ENCODE peak calls at places on chromosomes 3 and 15, in six cellular contexts. One of them, this sample, is unnamed.

GRCh38 chr3:66138336-66139234 is 82.2 kb upstream of the SLC25A26 start:
- DNase-seq in T-helper 1 cell: no peak
- DNase-seq in tibial nerve: no peak
- DNase-seq in cardiac muscle cell: peak; percentile 81
- DNase-seq in neural crest cell: peak; percentile 42
- DNase-seq in fibroblast of lung: peak; percentile 74
- DNase-seq in this sample: peak; percentile 48

GRCh38 chr3:169999433-169999832 is 32.8 kb downstream of the SEC62 start:
- DNase-seq in fibroblast of lung: no peak
- DNase-seq in neural crest cell: no peak
- DNase-seq in tibial nerve: no peak
- DNase-seq in T-helper 1 cell: no peak
- DNase-seq in cardiac muscle cell: no peak
- DNase-seq in this sample: no peak

GRCh38 chr3:127424766-127425504 is 137.1 kb upstream of the PRR20G start:
- DNase-seq in T-helper 1 cell: no peak
- DNase-seq in cardiac muscle cell: no peak
- DNase-seq in fibroblast of lung: no peak
- DNase-seq in neural crest cell: no peak
- DNase-seq in tibial nerve: no peak
- DNase-seq in this sample: no peak

GRCh38 chr15:93102211-93102610 is 13.2 kb upstream of the RGMA start:
- DNase-seq in tibial nerve: no peak
- DNase-seq in T-helper 1 cell: no peak
- DNase-seq in neural crest cell: no peak
- DNase-seq in fibroblast of lung: no peak
- DNase-seq in cardiac muscle cell: no peak
- DNase-seq in this sample: no peak

GRCh38 chr15:75112278-75112847 is 89.0 kb downstream of the PPCDC start:
- DNase-seq in cardiac muscle cell: peak; percentile 52
- DNase-seq in tibial nerve: no peak
- DNase-seq in neural crest cell: no peak
- DNase-seq in T-helper 1 cell: no peak
- DNase-seq in fibroblast of lung: no peak
- DNase-seq in this sample: no peak

GRCh38 chr3:18900994-18901393 is 247.3 kb upstream of the KCNH8 start:
- DNase-seq in tibial nerve: no peak
- DNase-seq in fibroblast of lung: no peak
- DNase-seq in neural crest cell: no peak
- DNase-seq in T-helper 1 cell: no peak
- DNase-seq in cardiac muscle cell: peak; percentile 0
- DNase-seq in this sample: no peak

GRCh38 chr15:90872481-90873184 is 4.2 kb downstream of the FURIN start:
- DNase-seq in tibial nerve: no peak
- DNase-seq in cardiac muscle cell: peak; percentile 69
- DNase-seq in T-helper 1 cell: no peak
- DNase-seq in fibroblast of lung: peak; percentile 68
- DNase-seq in neural crest cell: no peak
- DNase-seq in this sample: no peak

GRCh38 chr3:142624725-142625440 is 28.7 kb downstream of the PLS1 start:
- DNase-seq in neural crest cell: no peak
- DNase-seq in cardiac muscle cell: no peak
- DNase-seq in T-helper 1 cell: no peak
- DNase-seq in fibroblast of lung: no peak
- DNase-seq in tibial nerve: no peak
- DNase-seq in this sample: no peak

GRCh38 chr3:19432679-19433078 is 284.4 kb downstream of the KCNH8 start:
- DNase-seq in tibial nerve: no peak
- DNase-seq in neural crest cell: no peak
- DNase-seq in fibroblast of lung: no peak
- DNase-seq in cardiac muscle cell: no peak
- DNase-seq in T-helper 1 cell: no peak
- DNase-seq in this sample: no peak

GRCh38 chr3:178236555-178237277 is 299.5 kb upstream of the KCNMB2 start:
- DNase-seq in neural crest cell: no peak
- DNase-seq in tibial nerve: no peak
- DNase-seq in fibroblast of lung: peak; percentile 43
- DNase-seq in T-helper 1 cell: no peak
- DNase-seq in cardiac muscle cell: peak; percentile 64
- DNase-seq in this sample: no peak

GRCh38 chr15:80777137-80777536 is 2.0 kb upstream of the CEMIP start:
- DNase-seq in T-helper 1 cell: no peak
- DNase-seq in neural crest cell: no peak
- DNase-seq in cardiac muscle cell: peak; percentile 95
- DNase-seq in fibroblast of lung: peak; percentile 75
- DNase-seq in tibial nerve: no peak
- DNase-seq in this sample: no peak

GRCh38 chr15:33064878-33065277 is 129.6 kb downstream of the FMN1 start:
- DNase-seq in tibial nerve: no peak
- DNase-seq in neural crest cell: no peak
- DNase-seq in T-helper 1 cell: no peak
- DNase-seq in fibroblast of lung: peak; percentile 71
- DNase-seq in cardiac muscle cell: peak; percentile 20
- DNase-seq in this sample: no peak

GRCh38 chr3:134381836-134382442 is 7.7 kb upstream of the AMOTL2 start:
- DNase-seq in fibroblast of lung: no peak
- DNase-seq in neural crest cell: no peak
- DNase-seq in cardiac muscle cell: no peak
- DNase-seq in tibial nerve: no peak
- DNase-seq in T-helper 1 cell: no peak
- DNase-seq in this sample: no peak

GRCh38 chr15:63992300-63992699 is 54.0 kb downstream of the DAPK2 start:
- DNase-seq in tibial nerve: no peak
- DNase-seq in T-helper 1 cell: no peak
- DNase-seq in fibroblast of lung: no peak
- DNase-seq in neural crest cell: no peak
- DNase-seq in cardiac muscle cell: no peak
- DNase-seq in this sample: no peak

GRCh38 chr15:52765779-52766178 is 24.4 kb downstream of the ONECUT1 start:
- DNase-seq in cardiac muscle cell: peak; percentile 12
- DNase-seq in T-helper 1 cell: no peak
- DNase-seq in neural crest cell: no peak
- DNase-seq in tibial nerve: no peak
- DNase-seq in fibroblast of lung: no peak
- DNase-seq in this sample: no peak

GRCh38 chr3:46368569-46368968 is 2.2 kb upstream of the CCR5 start:
- DNase-seq in T-helper 1 cell: peak; percentile 30
- DNase-seq in fibroblast of lung: no peak
- DNase-seq in neural crest cell: no peak
- DNase-seq in cardiac muscle cell: peak; percentile 18
- DNase-seq in tibial nerve: no peak
- DNase-seq in this sample: peak; percentile 63

GRCh38 chr15:34804113-34804512 is 8.8 kb upstream of the ACTC1 start:
- DNase-seq in cardiac muscle cell: no peak
- DNase-seq in neural crest cell: no peak
- DNase-seq in fibroblast of lung: no peak
- DNase-seq in tibial nerve: no peak
- DNase-seq in T-helper 1 cell: no peak
- DNase-seq in this sample: no peak

GRCh38 chr3:42025388-42026138 is 63.7 kb upstream of the ULK4 start:
- DNase-seq in T-helper 1 cell: no peak
- DNase-seq in cardiac muscle cell: peak; percentile 97
- DNase-seq in tibial nerve: peak; percentile 84
- DNase-seq in neural crest cell: peak; percentile 50
- DNase-seq in fibroblast of lung: peak; percentile 99
- DNase-seq in this sample: peak; percentile 88

GRCh38 chr15:28021281-28022039 is 77.7 kb downstream of the OCA2 start:
- DNase-seq in fibroblast of lung: peak; percentile 72
- DNase-seq in cardiac muscle cell: peak; percentile 68
- DNase-seq in T-helper 1 cell: no peak
- DNase-seq in neural crest cell: no peak
- DNase-seq in tibial nerve: no peak
- DNase-seq in this sample: peak; percentile 23

GRCh38 chr3:29441020-29441324 is 160.1 kb downstream of the RBMS3 start:
- DNase-seq in fibroblast of lung: no peak
- DNase-seq in tibial nerve: no peak
- DNase-seq in T-helper 1 cell: no peak
- DNase-seq in neural crest cell: no peak
- DNase-seq in cardiac muscle cell: no peak
- DNase-seq in this sample: no peak

GRCh38 chr3:113245775-113246174 is 34.4 kb downstream of the BOC start:
- DNase-seq in fibroblast of lung: no peak
- DNase-seq in cardiac muscle cell: peak; percentile 44
- DNase-seq in neural crest cell: no peak
- DNase-seq in T-helper 1 cell: no peak
- DNase-seq in tibial nerve: peak; percentile 59
- DNase-seq in this sample: no peak

GRCh38 chr3:115086379-115086778 is 60.7 kb downstream of the ZBTB20 start:
- DNase-seq in tibial nerve: no peak
- DNase-seq in cardiac muscle cell: no peak
- DNase-seq in fibroblast of lung: no peak
- DNase-seq in T-helper 1 cell: no peak
- DNase-seq in neural crest cell: no peak
- DNase-seq in this sample: no peak

GRCh38 chr3:12954891-12955650 is 113.7 kb upstream of the RPL32 start:
- DNase-seq in tibial nerve: peak; percentile 65
- DNase-seq in neural crest cell: no peak
- DNase-seq in fibroblast of lung: peak; percentile 36
- DNase-seq in T-helper 1 cell: no peak
- DNase-seq in cardiac muscle cell: peak; percentile 12
- DNase-seq in this sample: no peak

GRCh38 chr15:87538327-87538834 is 718.2 kb downstream of the NTRK3 start:
- DNase-seq in neural crest cell: no peak
- DNase-seq in T-helper 1 cell: no peak
- DNase-seq in tibial nerve: no peak
- DNase-seq in fibroblast of lung: no peak
- DNase-seq in cardiac muscle cell: no peak
- DNase-seq in this sample: no peak

GRCh38 chr3:19866751-19867347 is 67.2 kb downstream of the EFHB start:
- DNase-seq in T-helper 1 cell: no peak
- DNase-seq in tibial nerve: no peak
- DNase-seq in fibroblast of lung: peak; percentile 72
- DNase-seq in neural crest cell: peak; percentile 59
- DNase-seq in cardiac muscle cell: peak; percentile 78
- DNase-seq in this sample: peak; percentile 63

GRCh38 chr3:157830865-157831264 is 275.4 kb downstream of the SHOX2 start:
- DNase-seq in tibial nerve: no peak
- DNase-seq in neural crest cell: no peak
- DNase-seq in T-helper 1 cell: no peak
- DNase-seq in fibroblast of lung: no peak
- DNase-seq in cardiac muscle cell: peak; percentile 3
- DNase-seq in this sample: no peak

GRCh38 chr3:157335677-157336076 is 101.0 kb upstream of the PTX3 start:
- DNase-seq in neural crest cell: peak; percentile 57
- DNase-seq in tibial nerve: no peak
- DNase-seq in fibroblast of lung: peak; percentile 73
- DNase-seq in T-helper 1 cell: no peak
- DNase-seq in cardiac muscle cell: peak; percentile 85
- DNase-seq in this sample: peak; percentile 74

GRCh38 chr15:57463360-57463759 is 87.1 kb downstream of the CGNL1 start:
- DNase-seq in tibial nerve: no peak
- DNase-seq in neural crest cell: no peak
- DNase-seq in T-helper 1 cell: no peak
- DNase-seq in cardiac muscle cell: no peak
- DNase-seq in fibroblast of lung: no peak
- DNase-seq in this sample: no peak

GRCh38 chr3:138696661-138697370 is 88.2 kb downstream of the FAIM start:
- DNase-seq in neural crest cell: no peak
- DNase-seq in T-helper 1 cell: no peak
- DNase-seq in tibial nerve: no peak
- DNase-seq in cardiac muscle cell: peak; percentile 54
- DNase-seq in fibroblast of lung: no peak
- DNase-seq in this sample: no peak

GRCh38 chr15:70142322-70143191 is 44.8 kb upstream of the TLE3 start:
- DNase-seq in fibroblast of lung: peak; percentile 89
- DNase-seq in cardiac muscle cell: peak; percentile 92
- DNase-seq in neural crest cell: no peak
- DNase-seq in T-helper 1 cell: no peak
- DNase-seq in tibial nerve: no peak
- DNase-seq in this sample: no peak

GRCh38 chr15:45635191-45635638 is 386 bp downstream of the SQOR start:
- DNase-seq in T-helper 1 cell: peak; percentile 37
- DNase-seq in neural crest cell: peak; percentile 50
- DNase-seq in fibroblast of lung: no peak
- DNase-seq in cardiac muscle cell: no peak
- DNase-seq in tibial nerve: peak; percentile 38
- DNase-seq in this sample: no peak

GRCh38 chr3:171806200-171807128 is 3.8 kb downstream of the PLD1 start:
- DNase-seq in T-helper 1 cell: no peak
- DNase-seq in tibial nerve: no peak
- DNase-seq in neural crest cell: no peak
- DNase-seq in fibroblast of lung: peak; percentile 95
- DNase-seq in cardiac muscle cell: peak; percentile 69
- DNase-seq in this sample: no peak

GRCh38 chr3:141485578-141486415 is 1.0 kb upstream of the RASA2 start:
- DNase-seq in fibroblast of lung: peak; percentile 40
- DNase-seq in tibial nerve: no peak
- DNase-seq in T-helper 1 cell: no peak
- DNase-seq in cardiac muscle cell: peak; percentile 69
- DNase-seq in neural crest cell: no peak
- DNase-seq in this sample: no peak

GRCh38 chr3:31191354-31191753 is 296.9 kb upstream of the GADL1 start:
- DNase-seq in T-helper 1 cell: no peak
- DNase-seq in cardiac muscle cell: no peak
- DNase-seq in tibial nerve: no peak
- DNase-seq in fibroblast of lung: no peak
- DNase-seq in neural crest cell: no peak
- DNase-seq in this sample: no peak

GRCh38 chr3:124771083-124771445 is 40.8 kb downstream of the UMPS start:
- DNase-seq in fibroblast of lung: no peak
- DNase-seq in T-helper 1 cell: no peak
- DNase-seq in cardiac muscle cell: no peak
- DNase-seq in neural crest cell: no peak
- DNase-seq in tibial nerve: no peak
- DNase-seq in this sample: no peak

GRCh38 chr3:40490916-40491315 is 14.0 kb downstream of the ZNF619 start:
- DNase-seq in tibial nerve: no peak
- DNase-seq in T-helper 1 cell: no peak
- DNase-seq in fibroblast of lung: peak; percentile 25
- DNase-seq in neural crest cell: no peak
- DNase-seq in cardiac muscle cell: no peak
- DNase-seq in this sample: no peak

This sample was measured in NT2/D1.